ENCODE peak calls at places on chromosomes 13 and 19, in six cellular contexts. M is T1000; G is transverse colon; J is A549; I is activated CD4-positive, alpha-beta T cell treated with anti-CD3 and anti-CD28 coated beads, Interleukin-2, amount 10 ng/mL, durations not matched to agents 7 days and 5 days; R is HS-27A. C is an unnamed sample.
A peak's percentile ranks its signal among the peaks of the same experiment; 100 is the strongest.

GRCh38 chr19:3783660-3784584 is 2.3 kb downstream of the MATK start:
- DNase-seq in M (no peak), G (no peak), J (no peak), I (no peak), R (no peak), C (no peak)

GRCh38 chr19:40219721-40220276 is 1.6 kb upstream of the TTC9B start:
- DNase-seq in M (peak; percentile 41), G (no peak), J (peak; percentile 95), I (no peak), R (peak; percentile 95), C (no peak)

GRCh38 chr13:26831336-26831908 is 70.8 kb upstream of the GPR12 start:
- DNase-seq in M (no peak), G (no peak), J (no peak), I (no peak), R (no peak), C (no peak)

GRCh38 chr19:40220674-40221073 is 2.5 kb upstream of the TTC9B start:
- DNase-seq in M (no peak), G (no peak), J (no peak), I (no peak), R (no peak), C (no peak)

GRCh38 chr19:19742773-19743172 is 9.9 kb upstream of the ZNF14 start:
- DNase-seq in M (no peak), G (no peak), J (no peak), I (no peak), R (no peak), C (no peak)

GRCh38 chr13:24613128-24613527 is 67.1 kb upstream of the ATP12A start:
- DNase-seq in M (no peak), G (no peak), J (no peak), I (no peak), R (no peak), C (no peak)

GRCh38 chr13:78598933-78599332 is 4.4 kb downstream of the POU4F1 start:
- DNase-seq in M (no peak), G (no peak), J (no peak), I (no peak), R (no peak), C (no peak)

GRCh38 chr13:98672947-98673545 is 79.4 kb downstream of the SLC15A1 start:
- DNase-seq in M (peak; percentile 7), G (peak; percentile 82), J (peak; percentile 75), I (peak; percentile 59), R (no peak), C (peak; percentile 80)